ENCODE peak calls at places on chromosomes 2 and 18, in nine cellular contexts. One of them, this sample, is unnamed.
A peak's percentile ranks its signal among the peaks of the same experiment; 100 is the strongest.

GRCh38 chr2:113124181-113124961 is 3.0 kb upstream of the IL1RN start:
- DNase-seq in psoas muscle: no peak
- DNase-seq in right cardiac atrium: no peak
- DNase-seq in stomach: no peak
- DNase-seq in uterus: no peak
- DNase-seq in DND-41: no peak
- DNase-seq in IMR-90: peak; percentile 17
- DNase-seq in aorta: no peak
- DNase-seq in AG09309: no peak
- DNase-seq in this sample: no peak

GRCh38 chr2:64225491-64225890 is 81.3 kb upstream of the PELI1 start:
- DNase-seq in right cardiac atrium: no peak
- DNase-seq in psoas muscle: no peak
- DNase-seq in DND-41: no peak
- DNase-seq in IMR-90: no peak
- DNase-seq in aorta: no peak
- DNase-seq in stomach: no peak
- DNase-seq in AG09309: no peak
- DNase-seq in uterus: no peak
- DNase-seq in this sample: no peak

GRCh38 chr2:172790404-172790803 is 54.8 kb downstream of the RAPGEF4 start:
- DNase-seq in uterus: no peak
- DNase-seq in stomach: no peak
- DNase-seq in right cardiac atrium: no peak
- DNase-seq in IMR-90: no peak
- DNase-seq in AG09309: no peak
- DNase-seq in DND-41: no peak
- DNase-seq in psoas muscle: no peak
- DNase-seq in aorta: no peak
- DNase-seq in this sample: no peak

GRCh38 chr2:126851756-126852155 is 46.9 kb upstream of the TEX51 start:
- DNase-seq in right cardiac atrium: no peak
- DNase-seq in stomach: no peak
- DNase-seq in uterus: no peak
- DNase-seq in aorta: no peak
- DNase-seq in IMR-90: no peak
- DNase-seq in AG09309: no peak
- DNase-seq in psoas muscle: no peak
- DNase-seq in DND-41: no peak
- DNase-seq in this sample: no peak

GRCh38 chr18:48736861-48737260 is 198.0 kb downstream of the CTIF start:
- DNase-seq in IMR-90: no peak
- DNase-seq in right cardiac atrium: no peak
- DNase-seq in AG09309: no peak
- DNase-seq in aorta: no peak
- DNase-seq in uterus: no peak
- DNase-seq in DND-41: no peak
- DNase-seq in psoas muscle: no peak
- DNase-seq in stomach: no peak
- DNase-seq in this sample: no peak

GRCh38 chr2:54504866-54505265 is 48.7 kb downstream of the SPTBN1 start:
- DNase-seq in aorta: no peak
- DNase-seq in uterus: no peak
- DNase-seq in right cardiac atrium: no peak
- DNase-seq in stomach: no peak
- DNase-seq in psoas muscle: no peak
- DNase-seq in AG09309: no peak
- DNase-seq in IMR-90: peak; percentile 15
- DNase-seq in DND-41: no peak
- DNase-seq in this sample: no peak

GRCh38 chr18:23857756-23858155 is 156.8 kb upstream of the TTC39C start:
- DNase-seq in right cardiac atrium: no peak
- DNase-seq in IMR-90: peak; percentile 82
- DNase-seq in stomach: peak; percentile 48
- DNase-seq in aorta: no peak
- DNase-seq in uterus: no peak
- DNase-seq in psoas muscle: no peak
- DNase-seq in AG09309: no peak
- DNase-seq in DND-41: no peak
- DNase-seq in this sample: no peak

GRCh38 chr2:121285077-121285449 is at the start of gene TFCP2L1:
- DNase-seq in AG09309: no peak
- DNase-seq in stomach: peak; percentile 83
- DNase-seq in IMR-90: no peak
- DNase-seq in aorta: no peak
- DNase-seq in right cardiac atrium: no peak
- DNase-seq in psoas muscle: no peak
- DNase-seq in uterus: no peak
- DNase-seq in DND-41: no peak
- DNase-seq in this sample: no peak

GRCh38 chr2:236833501-236834186 is 252.0 kb upstream of the COPS8 start:
- DNase-seq in aorta: no peak
- DNase-seq in AG09309: no peak
- DNase-seq in right cardiac atrium: no peak
- DNase-seq in uterus: no peak
- DNase-seq in stomach: no peak
- DNase-seq in DND-41: no peak
- DNase-seq in IMR-90: peak; percentile 1
- DNase-seq in psoas muscle: no peak
- DNase-seq in this sample: no peak

GRCh38 chr2:219996366-219996765 is 368.9 kb downstream of the SLC4A3 start:
- DNase-seq in psoas muscle: no peak
- DNase-seq in AG09309: no peak
- DNase-seq in right cardiac atrium: no peak
- DNase-seq in aorta: no peak
- DNase-seq in IMR-90: no peak
- DNase-seq in DND-41: no peak
- DNase-seq in uterus: no peak
- DNase-seq in stomach: no peak
- DNase-seq in this sample: no peak

GRCh38 chr2:45851576-45852304 is 200.3 kb downstream of the PRKCE start:
- DNase-seq in stomach: no peak
- DNase-seq in IMR-90: peak; percentile 74
- DNase-seq in aorta: no peak
- DNase-seq in AG09309: peak; percentile 69
- DNase-seq in psoas muscle: peak; percentile 20
- DNase-seq in DND-41: no peak
- DNase-seq in uterus: no peak
- DNase-seq in right cardiac atrium: no peak
- DNase-seq in this sample: no peak

GRCh38 chr2:152730591-152731333 is 12.3 kb downstream of the ARL6IP6 start:
- DNase-seq in right cardiac atrium: no peak
- DNase-seq in stomach: no peak
- DNase-seq in aorta: no peak
- DNase-seq in psoas muscle: no peak
- DNase-seq in DND-41: peak; percentile 72
- DNase-seq in IMR-90: no peak
- DNase-seq in AG09309: no peak
- DNase-seq in uterus: no peak
- DNase-seq in this sample: peak; percentile 68

GRCh38 chr18:35920623-35921022 is 51.9 kb upstream of the RMP24 start:
- DNase-seq in right cardiac atrium: no peak
- DNase-seq in IMR-90: no peak
- DNase-seq in aorta: no peak
- DNase-seq in AG09309: no peak
- DNase-seq in uterus: no peak
- DNase-seq in stomach: no peak
- DNase-seq in psoas muscle: no peak
- DNase-seq in DND-41: no peak
- DNase-seq in this sample: no peak

GRCh38 chr2:9629222-9630000 is 1.4 kb downstream of the YWHAQ start:
- DNase-seq in uterus: no peak
- DNase-seq in IMR-90: peak; percentile 46
- DNase-seq in psoas muscle: no peak
- DNase-seq in right cardiac atrium: no peak
- DNase-seq in AG09309: no peak
- DNase-seq in stomach: no peak
- DNase-seq in DND-41: peak; percentile 13
- DNase-seq in aorta: no peak
- DNase-seq in this sample: no peak

GRCh38 chr2:135685361-135685760 is 56.3 kb upstream of the UBXN4 start:
- DNase-seq in AG09309: no peak
- DNase-seq in uterus: no peak
- DNase-seq in DND-41: no peak
- DNase-seq in right cardiac atrium: no peak
- DNase-seq in IMR-90: peak; percentile 64
- DNase-seq in psoas muscle: no peak
- DNase-seq in stomach: no peak
- DNase-seq in aorta: no peak
- DNase-seq in this sample: no peak

GRCh38 chr2:101296314-101296809 is 12.1 kb downstream of the RNF149 start:
- DNase-seq in IMR-90: peak; percentile 36
- DNase-seq in right cardiac atrium: no peak
- DNase-seq in uterus: no peak
- DNase-seq in AG09309: peak; percentile 16
- DNase-seq in stomach: no peak
- DNase-seq in DND-41: no peak
- DNase-seq in psoas muscle: no peak
- DNase-seq in aorta: no peak
- DNase-seq in this sample: no peak

GRCh38 chr18:3604626-3605408 is 154.8 kb downstream of the TGIF1 start:
- DNase-seq in psoas muscle: no peak
- DNase-seq in stomach: no peak
- DNase-seq in aorta: no peak
- DNase-seq in AG09309: peak; percentile 99
- DNase-seq in IMR-90: peak; percentile 98
- DNase-seq in uterus: no peak
- DNase-seq in DND-41: peak; percentile 50
- DNase-seq in right cardiac atrium: no peak
- DNase-seq in this sample: no peak
- H3K4me3 ChIP-seq in psoas muscle: peak overlapping the region; percentile 62
- H3K4me3 ChIP-seq in stomach: peak overlapping the region; percentile 18
- H3K4me3 ChIP-seq in aorta: peak overlapping the region; percentile 53
- H3K4me3 ChIP-seq in AG09309: peak overlapping the region; percentile 32
- H3K4me3 ChIP-seq in IMR-90: peak overlapping the region; percentile 49
- H3K4me3 ChIP-seq in uterus: peak overlapping the region; percentile 19
- H3K4me3 ChIP-seq in DND-41: peak overlapping the region; percentile 51
- H3K4me3 ChIP-seq in right cardiac atrium: peak overlapping the region; percentile 74
- H3K4me3 ChIP-seq in this sample: peak overlapping the region; percentile 89

GRCh38 chr2:69645926-69646325 is 2.4 kb upstream of the AAK1 start:
- DNase-seq in aorta: no peak
- DNase-seq in right cardiac atrium: no peak
- DNase-seq in IMR-90: no peak
- DNase-seq in uterus: no peak
- DNase-seq in stomach: no peak
- DNase-seq in DND-41: peak; percentile 67
- DNase-seq in psoas muscle: no peak
- DNase-seq in AG09309: no peak
- DNase-seq in this sample: peak; percentile 45
- H3K4me3 ChIP-seq in aorta: no peak overlapping the region
- H3K4me3 ChIP-seq in right cardiac atrium: no peak overlapping the region
- H3K4me3 ChIP-seq in IMR-90: no peak overlapping the region
- H3K4me3 ChIP-seq in uterus: no peak overlapping the region
- H3K4me3 ChIP-seq in stomach: no peak overlapping the region
- H3K4me3 ChIP-seq in DND-41: peak overlapping the region; percentile 75
- H3K4me3 ChIP-seq in psoas muscle: peak overlapping the region; percentile 99
- H3K4me3 ChIP-seq in AG09309: no peak overlapping the region
- H3K4me3 ChIP-seq in this sample: peak overlapping the region; percentile 88

GRCh38 chr2:234792566-234792965 is 159.3 kb upstream of the SH3BP4 start:
- DNase-seq in aorta: no peak
- DNase-seq in stomach: no peak
- DNase-seq in DND-41: no peak
- DNase-seq in IMR-90: no peak
- DNase-seq in psoas muscle: no peak
- DNase-seq in right cardiac atrium: no peak
- DNase-seq in AG09309: peak; percentile 72
- DNase-seq in uterus: no peak
- DNase-seq in this sample: no peak
- H3K4me3 ChIP-seq in aorta: no peak overlapping the region
- H3K4me3 ChIP-seq in stomach: no peak overlapping the region
- H3K4me3 ChIP-seq in DND-41: no peak overlapping the region
- H3K4me3 ChIP-seq in IMR-90: no peak overlapping the region
- H3K4me3 ChIP-seq in psoas muscle: no peak overlapping the region
- H3K4me3 ChIP-seq in right cardiac atrium: no peak overlapping the region
- H3K4me3 ChIP-seq in AG09309: no peak overlapping the region
- H3K4me3 ChIP-seq in uterus: no peak overlapping the region
- H3K4me3 ChIP-seq in this sample: no peak overlapping the region

GRCh38 chr2:240358080-240358479 is 77.4 kb upstream of the GPC1 start:
- DNase-seq in psoas muscle: no peak
- DNase-seq in DND-41: no peak
- DNase-seq in aorta: peak; percentile 33
- DNase-seq in uterus: no peak
- DNase-seq in right cardiac atrium: peak; percentile 23
- DNase-seq in IMR-90: no peak
- DNase-seq in stomach: no peak
- DNase-seq in AG09309: no peak
- DNase-seq in this sample: no peak
- H3K4me3 ChIP-seq in psoas muscle: no peak overlapping the region
- H3K4me3 ChIP-seq in DND-41: no peak overlapping the region
- H3K4me3 ChIP-seq in aorta: no peak overlapping the region
- H3K4me3 ChIP-seq in uterus: no peak overlapping the region
- H3K4me3 ChIP-seq in right cardiac atrium: no peak overlapping the region
- H3K4me3 ChIP-seq in IMR-90: no peak overlapping the region
- H3K4me3 ChIP-seq in stomach: no peak overlapping the region
- H3K4me3 ChIP-seq in AG09309: no peak overlapping the region
- H3K4me3 ChIP-seq in this sample: no peak overlapping the region

DNA sequence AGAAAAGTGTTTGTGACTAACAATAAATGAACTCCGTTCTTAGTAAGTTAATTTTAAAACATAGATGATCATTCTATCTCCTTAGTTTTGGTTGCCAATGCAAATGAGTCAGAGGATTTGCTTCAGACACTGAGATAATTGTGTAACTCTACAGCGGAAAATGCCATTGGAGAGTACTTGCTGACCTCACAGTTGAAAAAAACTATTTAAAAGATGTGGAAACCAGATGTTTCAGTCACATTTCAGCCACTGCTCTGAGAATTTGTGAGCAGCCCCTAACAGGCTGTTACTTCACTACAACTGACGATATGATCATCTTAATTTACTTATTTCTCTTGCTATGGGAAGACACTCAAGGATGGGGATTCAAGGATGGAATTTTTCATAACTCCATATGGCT is at the start of gene TNFAIP6:
- DNase-seq in right cardiac atrium: no peak
- DNase-seq in DND-41: no peak
- DNase-seq in psoas muscle: no peak
- DNase-seq in AG09309: peak; percentile 94
- DNase-seq in uterus: peak; percentile 31
- DNase-seq in aorta: no peak
- DNase-seq in IMR-90: peak; percentile 97
- DNase-seq in stomach: no peak
- DNase-seq in this sample: no peak
- H3K4me3 ChIP-seq in right cardiac atrium: peak within 1 kb of the TSS; percentile 45
- H3K4me3 ChIP-seq in DND-41: no peak within 1 kb of the TSS
- H3K4me3 ChIP-seq in psoas muscle: peak within 1 kb of the TSS; percentile 15
- H3K4me3 ChIP-seq in AG09309: peak within 1 kb of the TSS; percentile 28
- H3K4me3 ChIP-seq in uterus: no peak within 1 kb of the TSS
- H3K4me3 ChIP-seq in aorta: no peak within 1 kb of the TSS
- H3K4me3 ChIP-seq in IMR-90: peak within 1 kb of the TSS; percentile 10
- H3K4me3 ChIP-seq in stomach: no peak within 1 kb of the TSS
- H3K4me3 ChIP-seq in this sample: no peak within 1 kb of the TSS

DNA sequence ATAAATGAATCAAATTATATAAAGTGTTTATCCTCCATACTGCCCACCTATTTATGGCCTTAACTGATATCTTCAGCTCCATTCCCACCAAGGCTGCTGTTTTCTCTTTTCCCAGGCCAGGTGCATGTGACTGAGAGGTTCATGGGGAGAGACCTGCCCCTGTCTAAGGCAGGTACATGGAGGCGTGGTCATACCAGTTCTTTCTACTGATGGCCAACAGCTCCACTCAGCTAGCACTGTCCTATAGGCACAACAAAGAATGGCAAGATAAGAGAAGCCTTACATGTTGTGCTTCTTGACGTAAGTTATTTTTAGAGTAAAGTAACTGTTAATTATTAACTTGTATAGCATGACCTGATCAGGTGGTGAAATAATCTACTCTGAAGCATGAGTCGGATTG is 16.8 kb downstream of the AKAIN1 start:
- DNase-seq in stomach: no peak
- DNase-seq in psoas muscle: no peak
- DNase-seq in right cardiac atrium: no peak
- DNase-seq in uterus: no peak
- DNase-seq in DND-41: no peak
- DNase-seq in IMR-90: no peak
- DNase-seq in AG09309: no peak
- DNase-seq in aorta: no peak
- DNase-seq in this sample: no peak
- H3K4me3 ChIP-seq in stomach: no peak overlapping the region
- H3K4me3 ChIP-seq in psoas muscle: no peak overlapping the region
- H3K4me3 ChIP-seq in right cardiac atrium: no peak overlapping the region
- H3K4me3 ChIP-seq in uterus: no peak overlapping the region
- H3K4me3 ChIP-seq in DND-41: no peak overlapping the region
- H3K4me3 ChIP-seq in IMR-90: no peak overlapping the region
- H3K4me3 ChIP-seq in AG09309: no peak overlapping the region
- H3K4me3 ChIP-seq in aorta: no peak overlapping the region
- H3K4me3 ChIP-seq in this sample: no peak overlapping the region